ENCODE peak calls at places on chromosomes 16 and 17, in five cellular contexts. One of them, this sample, is unnamed.

GRCh38 chr17:56130030-56130429 is 23.2 kb upstream of the ANKFN1 start:
- DNase-seq in NCI-H345: no peak
- DNase-seq in stimulated activated CD8-positive, alpha-beta memory T cell treated with anti-CD3 and anti-CD28 coated beads, Interleukin-4, amount 100 ng/mL, for 1 hour: no peak
- DNase-seq in stimulated activated CD4-positive, alpha-beta T cell treated with anti-CD3 and anti-CD28 coated beads, Interleukin-2, amount 100 ng/mL, for 48 hours: no peak
- DNase-seq in RKO: no peak
- DNase-seq in this sample: no peak

GRCh38 chr16:29007865-29008593 is 23.2 kb downstream of the LAT start:
- DNase-seq in NCI-H345: no peak
- DNase-seq in stimulated activated CD8-positive, alpha-beta memory T cell treated with anti-CD3 and anti-CD28 coated beads, Interleukin-4, amount 100 ng/mL, for 1 hour: no peak
- DNase-seq in stimulated activated CD4-positive, alpha-beta T cell treated with anti-CD3 and anti-CD28 coated beads, Interleukin-2, amount 100 ng/mL, for 48 hours: peak; percentile 60
- DNase-seq in RKO: peak; percentile 71
- DNase-seq in this sample: no peak

GRCh38 chr17:67377727-67378443 is 804 bp downstream of the PITPNC1 start:
- DNase-seq in NCI-H345: peak; percentile 53
- DNase-seq in stimulated activated CD8-positive, alpha-beta memory T cell treated with anti-CD3 and anti-CD28 coated beads, Interleukin-4, amount 100 ng/mL, for 1 hour: peak; percentile 15
- DNase-seq in stimulated activated CD4-positive, alpha-beta T cell treated with anti-CD3 and anti-CD28 coated beads, Interleukin-2, amount 100 ng/mL, for 48 hours: peak; percentile 50
- DNase-seq in RKO: no peak
- DNase-seq in this sample: peak; percentile 54

GRCh38 chr16:57382535-57383275 is 10.4 kb downstream of the CX3CL1 start:
- DNase-seq in NCI-H345: no peak
- DNase-seq in stimulated activated CD8-positive, alpha-beta memory T cell treated with anti-CD3 and anti-CD28 coated beads, Interleukin-4, amount 100 ng/mL, for 1 hour: no peak
- DNase-seq in stimulated activated CD4-positive, alpha-beta T cell treated with anti-CD3 and anti-CD28 coated beads, Interleukin-2, amount 100 ng/mL, for 48 hours: no peak
- DNase-seq in RKO: no peak
- DNase-seq in this sample: no peak

GRCh38 chr17:36818134-36818825 is 119.0 kb upstream of the LHX1 start:
- DNase-seq in NCI-H345: no peak
- DNase-seq in stimulated activated CD8-positive, alpha-beta memory T cell treated with anti-CD3 and anti-CD28 coated beads, Interleukin-4, amount 100 ng/mL, for 1 hour: no peak
- DNase-seq in stimulated activated CD4-positive, alpha-beta T cell treated with anti-CD3 and anti-CD28 coated beads, Interleukin-2, amount 100 ng/mL, for 48 hours: no peak
- DNase-seq in RKO: no peak
- DNase-seq in this sample: no peak

GRCh38 chr16:31710134-31710533 is 163.5 kb upstream of the ZNF267 start:
- DNase-seq in NCI-H345: no peak
- DNase-seq in stimulated activated CD8-positive, alpha-beta memory T cell treated with anti-CD3 and anti-CD28 coated beads, Interleukin-4, amount 100 ng/mL, for 1 hour: no peak
- DNase-seq in stimulated activated CD4-positive, alpha-beta T cell treated with anti-CD3 and anti-CD28 coated beads, Interleukin-2, amount 100 ng/mL, for 48 hours: no peak
- DNase-seq in RKO: no peak
- DNase-seq in this sample: no peak

GRCh38 chr17:48499248-48499647 is 31.6 kb downstream of the HOXB1 start:
- DNase-seq in NCI-H345: peak; percentile 20
- DNase-seq in stimulated activated CD8-positive, alpha-beta memory T cell treated with anti-CD3 and anti-CD28 coated beads, Interleukin-4, amount 100 ng/mL, for 1 hour: no peak
- DNase-seq in stimulated activated CD4-positive, alpha-beta T cell treated with anti-CD3 and anti-CD28 coated beads, Interleukin-2, amount 100 ng/mL, for 48 hours: no peak
- DNase-seq in RKO: no peak
- DNase-seq in this sample: no peak

GRCh38 chr17:45855691-45856315 is 11.1 kb downstream of the SPPL2C start:
- DNase-seq in NCI-H345: no peak
- DNase-seq in stimulated activated CD8-positive, alpha-beta memory T cell treated with anti-CD3 and anti-CD28 coated beads, Interleukin-4, amount 100 ng/mL, for 1 hour: no peak
- DNase-seq in stimulated activated CD4-positive, alpha-beta T cell treated with anti-CD3 and anti-CD28 coated beads, Interleukin-2, amount 100 ng/mL, for 48 hours: no peak
- DNase-seq in RKO: peak; percentile 8
- DNase-seq in this sample: no peak

GRCh38 chr16:76059701-76060100 is 217.5 kb upstream of the CNTNAP4 start:
- DNase-seq in NCI-H345: no peak
- DNase-seq in stimulated activated CD8-positive, alpha-beta memory T cell treated with anti-CD3 and anti-CD28 coated beads, Interleukin-4, amount 100 ng/mL, for 1 hour: no peak
- DNase-seq in stimulated activated CD4-positive, alpha-beta T cell treated with anti-CD3 and anti-CD28 coated beads, Interleukin-2, amount 100 ng/mL, for 48 hours: no peak
- DNase-seq in RKO: no peak
- DNase-seq in this sample: no peak

GRCh38 chr16:9055661-9056060 is 35.8 kb upstream of the HAPSTR1 start:
- DNase-seq in NCI-H345: no peak
- DNase-seq in stimulated activated CD8-positive, alpha-beta memory T cell treated with anti-CD3 and anti-CD28 coated beads, Interleukin-4, amount 100 ng/mL, for 1 hour: no peak
- DNase-seq in stimulated activated CD4-positive, alpha-beta T cell treated with anti-CD3 and anti-CD28 coated beads, Interleukin-2, amount 100 ng/mL, for 48 hours: no peak
- DNase-seq in RKO: no peak
- DNase-seq in this sample: no peak

GRCh38 chr16:89374393-89374948 is 115.9 kb downstream of the ANKRD11 start:
- DNase-seq in NCI-H345: no peak
- DNase-seq in stimulated activated CD8-positive, alpha-beta memory T cell treated with anti-CD3 and anti-CD28 coated beads, Interleukin-4, amount 100 ng/mL, for 1 hour: no peak
- DNase-seq in stimulated activated CD4-positive, alpha-beta T cell treated with anti-CD3 and anti-CD28 coated beads, Interleukin-2, amount 100 ng/mL, for 48 hours: no peak
- DNase-seq in RKO: no peak
- DNase-seq in this sample: peak; percentile 57

GRCh38 chr16:50842589-50842988 is 100.7 kb downstream of the CYLD start:
- DNase-seq in NCI-H345: no peak
- DNase-seq in stimulated activated CD8-positive, alpha-beta memory T cell treated with anti-CD3 and anti-CD28 coated beads, Interleukin-4, amount 100 ng/mL, for 1 hour: no peak
- DNase-seq in stimulated activated CD4-positive, alpha-beta T cell treated with anti-CD3 and anti-CD28 coated beads, Interleukin-2, amount 100 ng/mL, for 48 hours: peak; percentile 18
- DNase-seq in RKO: no peak
- DNase-seq in this sample: no peak

GRCh38 chr17:62652251-62653001 is 25.0 kb downstream of the MRC2 start:
- DNase-seq in NCI-H345: peak; percentile 55
- DNase-seq in stimulated activated CD8-positive, alpha-beta memory T cell treated with anti-CD3 and anti-CD28 coated beads, Interleukin-4, amount 100 ng/mL, for 1 hour: no peak
- DNase-seq in stimulated activated CD4-positive, alpha-beta T cell treated with anti-CD3 and anti-CD28 coated beads, Interleukin-2, amount 100 ng/mL, for 48 hours: peak; percentile 16
- DNase-seq in RKO: no peak
- DNase-seq in this sample: no peak

GRCh38 chr16:5870886-5871715 is 773.5 kb upstream of the EEF2KMT start:
- DNase-seq in NCI-H345: no peak
- DNase-seq in stimulated activated CD8-positive, alpha-beta memory T cell treated with anti-CD3 and anti-CD28 coated beads, Interleukin-4, amount 100 ng/mL, for 1 hour: no peak
- DNase-seq in stimulated activated CD4-positive, alpha-beta T cell treated with anti-CD3 and anti-CD28 coated beads, Interleukin-2, amount 100 ng/mL, for 48 hours: no peak
- DNase-seq in RKO: no peak
- DNase-seq in this sample: no peak

GRCh38 chr16:88582912-88583575 is 12.8 kb downstream of the ZC3H18 start:
- DNase-seq in NCI-H345: no peak
- DNase-seq in stimulated activated CD8-positive, alpha-beta memory T cell treated with anti-CD3 and anti-CD28 coated beads, Interleukin-4, amount 100 ng/mL, for 1 hour: no peak
- DNase-seq in stimulated activated CD4-positive, alpha-beta T cell treated with anti-CD3 and anti-CD28 coated beads, Interleukin-2, amount 100 ng/mL, for 48 hours: no peak
- DNase-seq in RKO: no peak
- DNase-seq in this sample: no peak

GRCh38 chr16:11254913-11255736 is 879 bp downstream of the SOCS1 start:
- DNase-seq in NCI-H345: peak; percentile 37
- DNase-seq in stimulated activated CD8-positive, alpha-beta memory T cell treated with anti-CD3 and anti-CD28 coated beads, Interleukin-4, amount 100 ng/mL, for 1 hour: no peak
- DNase-seq in stimulated activated CD4-positive, alpha-beta T cell treated with anti-CD3 and anti-CD28 coated beads, Interleukin-2, amount 100 ng/mL, for 48 hours: peak; percentile 45
- DNase-seq in RKO: peak; percentile 69
- DNase-seq in this sample: peak; percentile 44

GRCh38 chr17:28968269-28968913 is 17.1 kb upstream of the PHF12 start:
- DNase-seq in NCI-H345: no peak
- DNase-seq in stimulated activated CD8-positive, alpha-beta memory T cell treated with anti-CD3 and anti-CD28 coated beads, Interleukin-4, amount 100 ng/mL, for 1 hour: no peak
- DNase-seq in stimulated activated CD4-positive, alpha-beta T cell treated with anti-CD3 and anti-CD28 coated beads, Interleukin-2, amount 100 ng/mL, for 48 hours: no peak
- DNase-seq in RKO: no peak
- DNase-seq in this sample: no peak

GRCh38 chr16:75733305-75734141 is 7.2 kb upstream of the CPHXL start:
- DNase-seq in NCI-H345: no peak
- DNase-seq in stimulated activated CD8-positive, alpha-beta memory T cell treated with anti-CD3 and anti-CD28 coated beads, Interleukin-4, amount 100 ng/mL, for 1 hour: no peak
- DNase-seq in stimulated activated CD4-positive, alpha-beta T cell treated with anti-CD3 and anti-CD28 coated beads, Interleukin-2, amount 100 ng/mL, for 48 hours: no peak
- DNase-seq in RKO: no peak
- DNase-seq in this sample: peak; percentile 70

GRCh38 chr17:38779965-38780752 is 19.2 kb downstream of the PIP4K2B start:
- DNase-seq in NCI-H345: no peak
- DNase-seq in stimulated activated CD8-positive, alpha-beta memory T cell treated with anti-CD3 and anti-CD28 coated beads, Interleukin-4, amount 100 ng/mL, for 1 hour: no peak
- DNase-seq in stimulated activated CD4-positive, alpha-beta T cell treated with anti-CD3 and anti-CD28 coated beads, Interleukin-2, amount 100 ng/mL, for 48 hours: no peak
- DNase-seq in RKO: no peak
- DNase-seq in this sample: no peak

GRCh38 chr17:37488009-37488604 is 1.6 kb upstream of the DUSP14 start:
- DNase-seq in NCI-H345: peak; percentile 85
- DNase-seq in stimulated activated CD8-positive, alpha-beta memory T cell treated with anti-CD3 and anti-CD28 coated beads, Interleukin-4, amount 100 ng/mL, for 1 hour: no peak
- DNase-seq in stimulated activated CD4-positive, alpha-beta T cell treated with anti-CD3 and anti-CD28 coated beads, Interleukin-2, amount 100 ng/mL, for 48 hours: no peak
- DNase-seq in RKO: peak; percentile 82
- DNase-seq in this sample: peak; percentile 25